ENCODE peak calls at places on chromosomes 12 and 14, in five cellular contexts. M, Q, E, T and B are unnamed samples.

GRCh38 chr12:132279930-132280329 is 49.5 kb downstream of the GALNT9 start:
- DNase-seq in T (peak; percentile 2), M (no peak), Q (no peak), E (no peak), B (no peak)

GRCh38 chr14:81132492-81132891 is 88.3 kb downstream of the GTF2A1 start:
- DNase-seq in T (no peak), E (no peak), M (no peak), Q (no peak), B (no peak)

GRCh38 chr14:53468876-53469275 is 315.8 kb upstream of the DDHD1 start:
- DNase-seq in T (no peak), E (no peak), M (no peak), Q (no peak), B (no peak)

GRCh38 chr14:63512861-63513260 is 30.3 kb downstream of the PPP2R5E start:
- DNase-seq in M (no peak), E (no peak), T (no peak), Q (peak; percentile 2), B (no peak)

GRCh38 chr12:29427964-29428363 is 47.0 kb upstream of the ERGIC2 start:
- DNase-seq in E (no peak), T (no peak), Q (no peak), M (no peak), B (no peak)

GRCh38 chr14:59275668-59276067 is 87.2 kb downstream of the DAAM1 start:
- DNase-seq in E (no peak), Q (peak; percentile 93), M (no peak), T (no peak), B (peak; percentile 93)

GRCh38 chr14:104104006-104104901 is 18.8 kb downstream of the ASPG start:
- DNase-seq in T (peak; percentile 45), Q (no peak), E (no peak), M (peak; percentile 7), B (no peak)

GRCh38 chr14:98951031-98951430 is 321.0 kb downstream of the BCL11B start:
- DNase-seq in Q (no peak), M (no peak), T (no peak), E (no peak), B (no peak)

GRCh38 chr12:92096346-92097136 is 49.1 kb downstream of the BTG1 start:
- DNase-seq in E (no peak), Q (peak; percentile 12), T (no peak), M (no peak), B (peak; percentile 48)

GRCh38 chr14:55099741-55100140 is 29.3 kb upstream of the LGALS3 start:
- DNase-seq in T (no peak), Q (peak; percentile 55), M (no peak), E (no peak), B (no peak)

GRCh38 chr12:46133751-46134150 is 135.1 kb downstream of the SLC38A1 start:
- DNase-seq in T (no peak), Q (peak; percentile 18), E (no peak), M (no peak), B (no peak)

GRCh38 chr14:51304428-51304827 is 64.4 kb downstream of the TMX1 start:
- DNase-seq in M (no peak), Q (peak; percentile 80), T (no peak), E (no peak), B (peak; percentile 86)

GRCh38 chr12:12384601-12385321 is 27.9 kb downstream of the BORCS5 start:
- DNase-seq in T (no peak), Q (no peak), E (no peak), M (no peak), B (no peak)

GRCh38 chr14:104512771-104513640 is 66.6 kb upstream of the C14orf180 start:
- DNase-seq in Q (no peak), T (no peak), M (no peak), E (no peak), B (no peak)

GRCh38 chr12:12870454-12870853 is 20.9 kb upstream of the GPRC5A start:
- DNase-seq in E (no peak), T (no peak), Q (peak; percentile 100), M (no peak), B (peak; percentile 99)

GRCh38 chr12:92244036-92244435 is 98.4 kb upstream of the BTG1 start:
- DNase-seq in E (peak; percentile 28), M (no peak), T (no peak), Q (peak; percentile 6), B (no peak)

GRCh38 chr14:69318241-69318640 is 58.3 kb downstream of the GALNT16 start:
- DNase-seq in E (no peak), Q (peak; percentile 26), T (no peak), M (no peak), B (no peak)

GRCh38 chr14:105300542-105301102 is at the start of gene BRF1:
- DNase-seq in Q (peak; percentile 86), T (peak; percentile 97), M (peak; percentile 97), E (peak; percentile 93), B (peak; percentile 76)

GRCh38 chr14:61860294-61860918 is 98.2 kb downstream of the SNAPC1 start:
- DNase-seq in M (peak; percentile 52), Q (peak; percentile 42), E (no peak), T (no peak), B (peak; percentile 14)

GRCh38 chr14:27623782-27624181 is 1025.9 kb upstream of the NOVA1 start:
- DNase-seq in Q (no peak), M (no peak), T (no peak), E (no peak), B (no peak)

GRCh38 chr12:1630827-1631591 is 2.0 kb downstream of the WNT5B start:
- DNase-seq in E (no peak), T (no peak), M (no peak), Q (peak; percentile 77), B (peak; percentile 46)
- H3K4me3 ChIP-seq in E (peak overlapping the region; percentile 52), T (peak overlapping the region; percentile 58), M (peak overlapping the region; percentile 58), Q (no peak overlapping the region), B (no peak overlapping the region)

DNA sequence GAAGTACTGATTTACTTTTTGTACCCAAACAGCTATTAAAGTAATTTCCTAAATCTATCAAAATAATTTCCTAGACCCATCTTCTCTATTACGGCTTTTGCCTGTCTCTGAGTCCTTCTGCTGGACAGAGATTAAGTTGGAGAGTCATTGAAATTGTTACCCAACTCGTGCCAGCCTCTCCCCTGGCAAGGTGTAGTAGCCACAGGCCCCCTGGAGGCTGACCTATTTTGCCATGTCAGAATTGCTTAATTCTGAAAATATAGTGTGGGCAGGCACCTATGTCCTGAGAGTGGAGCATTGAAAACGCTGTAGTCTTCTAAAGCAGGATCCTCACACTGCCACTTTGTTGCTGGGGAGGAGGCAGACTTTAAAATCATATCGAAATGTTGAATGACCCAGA is 308.2 kb downstream of the GLT1D1 start:
- DNase-seq in M (no peak), E (no peak), T (no peak), Q (no peak), B (no peak)
- H3K9me3 ChIP-seq in M (peaks cover 4% of the 10 kb centered on the region), E (no peaks in the 10 kb centered on the region), T (no peaks in the 10 kb centered on the region), Q (peaks cover 20% of the 10 kb centered on the region), B (peaks cover 3% of the 10 kb centered on the region)

GRCh38 chr12:8822298-8822697 is at the start of gene A2ML1:
- DNase-seq in E (no peak), M (no peak), T (no peak), Q (no peak), B (no peak)

GRCh38 chr12:8819676-8819980 is 2.8 kb upstream of the A2ML1 start:
- DNase-seq in M (no peak), E (no peak), T (no peak), Q (peak; percentile 9), B (peak; percentile 14)

GRCh38 chr12:8827551-8828347 is 5.3 kb downstream of the A2ML1 start:
- DNase-seq in M (no peak), E (no peak), Q (no peak), T (no peak), B (no peak)

GRCh38 chr12:8828514-8829127 is 6.2 kb downstream of the A2ML1 start:
- DNase-seq in E (no peak), T (no peak), Q (no peak), M (no peak), B (peak; percentile 6)

DNA sequence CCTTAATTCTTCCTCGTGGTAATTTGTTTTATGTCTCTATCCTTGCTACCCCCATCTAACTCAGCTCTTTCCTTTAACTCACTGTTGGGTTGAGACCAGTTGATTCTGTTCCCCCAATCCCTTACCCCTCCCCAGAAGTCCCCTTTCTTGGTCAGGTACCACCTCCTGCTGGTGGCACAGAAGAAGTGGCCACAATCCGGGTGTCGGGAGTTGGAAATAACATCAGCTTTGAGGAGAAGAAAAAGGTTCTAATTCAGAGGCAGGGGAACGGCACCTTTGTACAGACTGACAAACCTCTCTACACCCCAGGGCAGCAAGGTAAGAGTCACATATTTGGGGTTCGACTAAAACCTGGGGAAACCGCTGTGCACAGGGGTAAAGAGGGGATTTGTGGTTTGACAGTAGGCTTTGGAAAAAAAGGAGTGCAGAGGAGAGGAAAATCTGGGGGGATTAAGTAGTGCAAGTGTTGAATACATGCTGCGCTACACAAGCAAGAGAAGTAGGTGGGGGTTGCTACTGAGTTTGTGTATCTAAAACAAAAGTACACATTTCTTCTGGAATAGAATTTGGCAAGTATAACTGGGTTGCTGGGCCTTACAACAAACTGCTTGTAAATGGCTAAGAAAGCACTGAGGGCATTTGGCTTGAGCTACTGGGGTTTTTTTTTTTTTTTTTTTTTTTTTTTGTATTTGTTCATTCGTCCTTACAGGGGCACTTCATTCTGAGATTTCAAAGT is 1.3 kb downstream of the A2ML1 start:
- DNase-seq in E (no peak), Q (peak; percentile 12), T (no peak), M (no peak), B (peak; percentile 16)
- TF ChIP-seq CTCF in E (peak; percentile 47), Q (peak; percentile 48), T (peak; percentile 68), M (peak; percentile 28), B (peak; percentile 42)

GRCh38 chr14:101500061-101500460 is 61.2 kb upstream of the DIO3 start:
- DNase-seq in E (no peak), Q (no peak), T (no peak), M (no peak), B (no peak)

GRCh38 chr14:101501858-101502615 is 59.3 kb upstream of the DIO3 start:
- DNase-seq in Q (no peak), M (no peak), E (no peak), T (no peak), B (no peak)

GRCh38 chr14:101502761-101503392 is 58.4 kb upstream of the DIO3 start:
- DNase-seq in T (peak; percentile 43), M (no peak), E (no peak), Q (no peak), B (no peak)

GRCh38 chr14:101500681-101501080 is 60.6 kb upstream of the DIO3 start:
- DNase-seq in M (no peak), E (no peak), Q (no peak), T (no peak), B (no peak)

GRCh38 chr14:101501341-101501740 is 60.0 kb upstream of the DIO3 start:
- DNase-seq in E (no peak), Q (no peak), M (no peak), T (no peak), B (no peak)
- H3K4me3 ChIP-seq in E (no peak overlapping the region), Q (no peak overlapping the region), M (no peak overlapping the region), T (no peak overlapping the region), B (no peak overlapping the region)

DNA sequence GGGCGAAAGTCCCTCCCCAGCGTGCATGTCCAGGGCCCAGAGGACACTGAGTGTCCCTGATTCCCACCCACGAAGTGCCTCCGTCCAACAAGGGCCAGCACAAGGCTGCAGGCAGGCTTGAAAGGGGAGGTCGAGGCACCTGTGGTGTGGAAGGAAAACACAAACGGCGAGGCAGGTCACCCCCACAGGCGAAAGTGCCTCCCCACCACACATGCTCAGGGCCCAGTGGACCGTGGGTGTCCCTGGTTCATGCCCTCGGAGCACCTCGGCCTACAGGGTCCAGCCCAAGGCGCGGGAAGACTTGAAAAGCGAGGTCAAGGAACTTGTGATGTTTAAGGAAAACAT is 370.4 kb downstream of the ALG10 start:
- DNase-seq in Q (no peak), T (peak; percentile 39), E (no peak), M (no peak), B (no peak)
- H3K9me3 ChIP-seq in Q (peaks cover 57% of the 10 kb centered on the region), T (peaks cover 12% of the 10 kb centered on the region), E (no peaks in the 10 kb centered on the region), M (peaks cover 11% of the 10 kb centered on the region), B (peaks cover 24% of the 10 kb centered on the region)